ENCODE peak calls at places on chromosomes 4 and X, in four cellular contexts. K is GM12891, R is HepG2, X is H1. G is an unnamed sample.

GRCh38 chr4:97367878-97368277 is 775.4 kb downstream of the STPG2 start:
- DNase-seq in K (no peak), R (no peak), X (no peak), G (no peak)

GRCh38 chr4:185086053-185086452 is 57.0 kb upstream of the SLC25A4 start:
- DNase-seq in K (no peak), R (no peak), X (no peak), G (no peak)

GRCh38 chr4:155353923-155354540 is 22.7 kb downstream of the MAP9 start:
- DNase-seq in K (no peak), R (peak), X (peak), G (no peak)

GRCh38 chr4:15479913-15480185 is 10.2 kb downstream of the CC2D2A start:
- DNase-seq in K (no peak), R (no peak), X (no peak), G (no peak)

GRCh38 chrX:72117636-72118215 is 14.0 kb downstream of the RTL5 start:
- DNase-seq in K (no peak), R (no peak), X (no peak), G (no peak)

GRCh38 chr4:73844352-73844751 is 7.9 kb downstream of the CXCL6 start:
- DNase-seq in K (no peak), R (no peak), X (no peak), G (no peak)

GRCh38 chrX:46903458-46904242 is 8.6 kb upstream of the JADE3 start:
- DNase-seq in K (peak), R (peak), X (peak), G (peak)

GRCh38 chr4:132227349-132228165 is 921.5 kb upstream of the PCDH10 start:
- DNase-seq in K (no peak), R (peak), X (peak), G (no peak)

GRCh38 chr4:38926917-38927316 is 59.3 kb downstream of the FAM114A1 start:
- DNase-seq in K (no peak), R (no peak), X (no peak), G (no peak)

GRCh38 chr4:88939697-88940096 is 117.3 kb downstream of the FAM13A start:
- DNase-seq in K (no peak), R (no peak), X (no peak), G (no peak)

GRCh38 chrX:115988825-115989224 is 181.7 kb upstream of the AGTR2 start:
- DNase-seq in K (no peak), R (no peak), X (no peak), G (no peak)

GRCh38 chr4:159946983-159947645 is 844.2 kb downstream of the RAPGEF2 start:
- DNase-seq in K (no peak), R (peak), X (no peak), G (no peak)

GRCh38 chr4:68250151-68250930 is 4.8 kb upstream of the TMPRSS11B start:
- DNase-seq in K (no peak), R (no peak), X (no peak), G (no peak)

GRCh38 chr4:101693842-101694398 is 96.6 kb upstream of the BANK1 start:
- DNase-seq in K (no peak), R (no peak), X (no peak), G (no peak)

GRCh38 chrX:65534450-65535292 is at the start of gene LAS1L:
- DNase-seq in K (peak), R (peak), X (peak), G (peak)

GRCh38 chr4:163384926-163385325 is 41.2 kb downstream of the NPY5R start:
- DNase-seq in K (no peak), R (no peak), X (no peak), G (no peak)

GRCh38 chr4:116387942-116388474 is 697.4 kb downstream of the TRAM1L1 start:
- DNase-seq in K (no peak), R (no peak), X (no peak), G (no peak)

GRCh38 chr4:82429728-82430192 is 502 bp downstream of the HNRNPDL start:
- DNase-seq in K (no peak), R (no peak), X (no peak), G (no peak)

GRCh38 chr4:108377021-108377420 is 208.3 kb upstream of the LEF1 start:
- DNase-seq in K (no peak), R (no peak), X (no peak), G (no peak)

GRCh38 chr4:145731026-145731425 is 51.1 kb downstream of the C4orf51 start:
- DNase-seq in K (no peak), R (peak), X (no peak), G (no peak)

GRCh38 chr4:86556791-86557415 is 37.2 kb upstream of the PTPN13 start:
- DNase-seq in K (no peak), R (no peak), X (no peak), G (no peak)

GRCh38 chr4:148299337-148299736 is 142.9 kb downstream of the NR3C2 start:
- DNase-seq in K (no peak), R (no peak), X (no peak), G (no peak)

DNA sequence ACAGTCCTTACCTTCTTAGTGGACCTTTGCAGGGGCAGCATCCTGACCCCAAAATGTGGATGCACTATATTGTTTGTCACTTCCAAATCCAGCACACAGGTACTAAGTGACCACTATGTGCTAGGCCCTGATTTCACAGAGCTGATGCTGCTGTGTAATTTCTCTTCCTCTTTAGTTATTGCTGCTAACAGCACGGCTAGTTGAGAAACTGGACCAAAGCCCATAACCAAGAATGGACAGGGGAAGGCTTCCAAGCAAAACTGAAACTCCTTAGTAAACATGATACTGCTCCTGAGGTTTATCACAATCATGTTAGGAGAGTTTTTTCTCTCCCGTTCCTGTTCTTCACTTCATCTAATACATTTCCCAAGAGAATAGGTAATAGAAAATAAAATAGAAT is 172.9 kb upstream of the TTC29 start:
- DNase-seq in K (no peak), R (no peak), X (no peak), G (no peak)
- TF ChIP-seq POLR2AphosphoS5 in K (no peak), R (no peak), X (no peak), G (no peak)

DNA sequence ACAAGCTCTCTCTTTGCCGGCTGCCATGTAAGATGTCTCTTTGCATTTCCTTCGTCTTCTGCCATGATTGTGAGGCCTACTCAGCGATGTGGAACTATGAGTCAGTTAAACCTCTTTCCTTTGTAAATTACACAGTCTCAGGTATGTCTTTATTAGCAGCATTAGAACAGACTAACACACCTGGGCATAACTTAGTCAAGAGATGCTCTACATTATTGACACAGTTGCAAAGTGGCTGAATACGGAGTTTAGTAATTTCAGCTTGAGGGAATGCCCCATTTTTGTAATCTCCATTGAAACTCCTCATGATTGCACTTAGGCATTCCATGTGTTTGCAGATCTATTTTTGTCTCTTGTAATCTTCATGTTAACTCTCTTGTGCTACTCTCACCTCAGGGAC is 299.5 kb upstream of the HAND2 start:
- DNase-seq in K (no peak), R (no peak), X (no peak), G (no peak)
- TF ChIP-seq TAF1 in K (no peak), R (no peak), X (no peak), G (no peak)

GRCh38 chrX:39899876-39900787 is 197.6 kb downstream of the BCOR start:
- DNase-seq in K (no peak), R (no peak), X (no peak), G (no peak)
- TF ChIP-seq POLR2A in K (no peak), R (no peak), X (no peak), G (no peak)

DNA sequence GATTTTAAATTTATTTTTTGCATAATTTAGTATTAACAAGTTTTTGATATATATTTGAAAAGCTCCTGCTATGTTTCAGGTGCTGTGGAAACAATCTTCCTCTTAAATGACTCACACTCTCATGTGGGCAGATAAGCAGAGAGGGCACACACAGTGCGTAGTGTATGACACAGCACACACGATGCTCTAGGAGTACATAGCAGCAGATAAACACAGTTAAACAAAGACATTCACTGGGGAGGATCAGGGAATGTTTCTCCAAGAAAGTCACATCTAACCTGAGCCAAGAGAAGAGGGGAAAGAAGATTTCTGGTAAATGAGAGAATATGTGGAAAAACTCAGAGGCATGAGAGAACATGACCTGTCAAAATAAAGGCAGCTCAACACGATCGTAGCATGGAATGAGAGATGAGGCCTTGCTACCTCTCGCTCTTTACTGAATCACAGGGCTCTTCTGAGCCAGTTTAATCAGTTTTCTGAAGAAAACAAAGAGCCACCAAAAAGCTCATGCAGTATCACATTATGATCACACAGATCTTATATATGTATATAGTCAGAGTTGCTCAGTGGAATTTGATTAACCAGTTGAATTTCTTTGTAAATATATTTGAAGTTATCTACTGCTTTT is 251.0 kb downstream of the ANK2 start:
- DNase-seq in K (no peak), R (peak), X (no peak), G (no peak)
- TF ChIP-seq POLR2AphosphoS5 in K (no peak), R (no peak), X (no peak), G (no peak)

G was measured in GM12892.